ENCODE peak calls at places on chromosomes 11 and 22, in five cellular contexts. E is lower lobe of right lung, B is mesenchymal stem cell, M is right atrium auricular region, N is adrenal gland. P is an unnamed sample. For H3K4me1 and H3K27me3, the result is how much of the 10 kb centered on the place peaks cover.

GRCh38 chr11:75894036-75894585 is 79.1 kb downstream of the UVRAG start:
- DNase-seq in N (no peak), B (no peak), M (no peak), E (no peak), P (no peak)

GRCh38 chr22:39297490-39298193 is 21.8 kb downstream of the RPL3 start:
- DNase-seq in N (no peak), B (peak), E (no peak), M (no peak), P (no peak)

GRCh38 chr11:70305501-70305900 is 35.0 kb downstream of the PPFIA1 start:
- DNase-seq in E (no peak), B (no peak), N (no peak), M (no peak), P (no peak)

GRCh38 chr11:27215471-27216267 is 147.3 kb downstream of the CCDC34 start:
- DNase-seq in M (no peak), B (no peak), N (peak), E (peak), P (no peak)

GRCh38 chr11:122733301-122733686 is 77.8 kb downstream of the UBASH3B start:
- DNase-seq in E (peak), N (no peak), M (peak), B (peak), P (no peak)

GRCh38 chr22:24582111-24582814 is 10.6 kb downstream of the LRRC75B start:
- DNase-seq in B (no peak), N (no peak), M (no peak), E (no peak), P (no peak)

GRCh38 chr11:96567193-96567592 is 177.4 kb downstream of the JRKL start:
- DNase-seq in E (no peak), M (no peak), N (no peak), B (peak), P (no peak)

GRCh38 chr11:70074701-70075100 is 3.4 kb upstream of the ANO1 start:
- DNase-seq in B (no peak), N (no peak), E (no peak), M (no peak), P (no peak)

GRCh38 chr11:83007909-83008580 is 63.7 kb downstream of the RAB30 start:
- DNase-seq in B (peak), E (peak), M (peak), N (peak), P (no peak)

GRCh38 chr22:24812950-24813349 is 6.9 kb downstream of the SGSM1 start:
- DNase-seq in M (no peak), E (no peak), N (no peak), B (no peak), P (no peak)

GRCh38 chr11:134340354-134340964 is 8.7 kb downstream of the GLB1L2 start:
- DNase-seq in B (no peak), E (no peak), N (no peak), M (no peak), P (no peak)

GRCh38 chr11:72591785-72592490 is 82.3 kb downstream of the PDE2A start:
- DNase-seq in M (no peak), N (no peak), E (no peak), B (no peak), P (no peak)

GRCh38 chr11:69052343-69053168 is 3.8 kb downstream of the TPCN2 start:
- DNase-seq in B (no peak), M (no peak), N (no peak), E (no peak), P (no peak)

GRCh38 chr22:19114984-19115552 is 7.1 kb downstream of the DGCR2 start:
- DNase-seq in E (no peak), M (no peak), N (peak), B (no peak), P (no peak)

GRCh38 chr11:73219396-73220285 is 1.6 kb downstream of the P2RY2 start:
- DNase-seq in B (no peak), E (peak), M (no peak), N (no peak), P (no peak)

GRCh38 chr22:39288135-39288898 is 31.1 kb downstream of the RPL3 start:
- DNase-seq in E (no peak), N (no peak), M (no peak), B (peak), P (no peak)

GRCh38 chr11:59753650-59754493 is 1.3 kb upstream of the STX3 start:
- DNase-seq in E (peak), N (peak), M (peak), B (peak), P (peak)

GRCh38 chr11:43579171-43579918 is 101.2 kb upstream of the HSD17B12 start:
- DNase-seq in M (no peak), E (no peak), N (no peak), B (peak), P (no peak)

GRCh38 chr11:43021466-43021865 is 290.3 kb upstream of the API5 start:
- DNase-seq in N (no peak), E (no peak), M (no peak), B (no peak), P (no peak)

GRCh38 chr11:1302461-1303073 is 6.9 kb downstream of the TOLLIP start:
- DNase-seq in N (no peak), E (no peak), M (peak), B (no peak), P (no peak)

GRCh38 chr11:1300569-1301187 is 8.8 kb downstream of the TOLLIP start:
- DNase-seq in E (peak), N (no peak), B (no peak), M (no peak), P (no peak)

GRCh38 chr11:1303196-1303821 is 6.1 kb downstream of the TOLLIP start:
- DNase-seq in B (no peak), M (peak), E (peak), N (no peak), P (no peak)

GRCh38 chr11:1301220-1302000 is 8.0 kb downstream of the TOLLIP start:
- DNase-seq in E (no peak), N (no peak), M (no peak), B (no peak), P (no peak)

GRCh38 chr11:1302041-1302460 is 7.4 kb downstream of the TOLLIP start:
- DNase-seq in M (no peak), N (no peak), E (no peak), B (no peak), P (no peak)
- H3K4me1 ChIP-seq in M (half or more), N (under half), E (half or more), B (half or more), P (under half)

GRCh38 chr22:41923595-41924276 is 2.9 kb downstream of the TNFRSF13C start:
- DNase-seq in M (no peak), B (no peak), N (no peak), E (no peak), P (no peak)
- H3K4me3 ChIP-seq in M (no peak), B (no peak), N (no peak), E (no peak), P (no peak)

DNA sequence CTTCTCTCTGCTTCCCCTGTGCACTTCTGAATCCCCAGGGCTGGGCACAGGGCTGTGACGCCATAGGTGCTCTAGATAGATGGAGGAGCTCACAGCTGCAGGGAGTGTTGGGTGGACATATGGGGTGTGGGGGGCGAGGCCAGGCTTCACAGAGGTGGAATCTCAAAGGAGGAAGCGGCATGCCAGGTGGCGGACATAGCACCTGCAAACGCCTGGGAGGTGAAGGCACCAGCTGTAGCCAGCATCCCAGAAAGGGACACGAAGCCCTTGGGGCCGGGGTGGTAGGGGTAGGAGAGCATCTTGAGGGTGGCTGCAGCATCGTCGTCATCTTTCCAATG is 14.6 kb upstream of the KCNQ1OT1 start:
- DNase-seq in M (no peak), B (no peak), E (no peak), N (no peak), P (no peak)
- H3K27me3 ChIP-seq in M (under half), B (half or more), E (under half), N (under half), P (under half)

GRCh38 chr11:65612691-65613090 is 1.3 kb downstream of the MAP3K11 start:
- DNase-seq in E (no peak), M (no peak), N (no peak), B (no peak), P (no peak)

GRCh38 chr11:65615229-65615949 is at the start of gene PCNX3:
- DNase-seq in E (peak), M (peak), B (peak), N (peak), P (peak)

GRCh38 chr11:65611758-65612603 is 2.0 kb downstream of the MAP3K11 start:
- DNase-seq in M (no peak), B (peak), E (no peak), N (no peak), P (no peak)

GRCh38 chr11:65611028-65611757 is 2.8 kb downstream of the MAP3K11 start:
- DNase-seq in B (no peak), N (peak), M (no peak), E (peak), P (no peak)

DNA sequence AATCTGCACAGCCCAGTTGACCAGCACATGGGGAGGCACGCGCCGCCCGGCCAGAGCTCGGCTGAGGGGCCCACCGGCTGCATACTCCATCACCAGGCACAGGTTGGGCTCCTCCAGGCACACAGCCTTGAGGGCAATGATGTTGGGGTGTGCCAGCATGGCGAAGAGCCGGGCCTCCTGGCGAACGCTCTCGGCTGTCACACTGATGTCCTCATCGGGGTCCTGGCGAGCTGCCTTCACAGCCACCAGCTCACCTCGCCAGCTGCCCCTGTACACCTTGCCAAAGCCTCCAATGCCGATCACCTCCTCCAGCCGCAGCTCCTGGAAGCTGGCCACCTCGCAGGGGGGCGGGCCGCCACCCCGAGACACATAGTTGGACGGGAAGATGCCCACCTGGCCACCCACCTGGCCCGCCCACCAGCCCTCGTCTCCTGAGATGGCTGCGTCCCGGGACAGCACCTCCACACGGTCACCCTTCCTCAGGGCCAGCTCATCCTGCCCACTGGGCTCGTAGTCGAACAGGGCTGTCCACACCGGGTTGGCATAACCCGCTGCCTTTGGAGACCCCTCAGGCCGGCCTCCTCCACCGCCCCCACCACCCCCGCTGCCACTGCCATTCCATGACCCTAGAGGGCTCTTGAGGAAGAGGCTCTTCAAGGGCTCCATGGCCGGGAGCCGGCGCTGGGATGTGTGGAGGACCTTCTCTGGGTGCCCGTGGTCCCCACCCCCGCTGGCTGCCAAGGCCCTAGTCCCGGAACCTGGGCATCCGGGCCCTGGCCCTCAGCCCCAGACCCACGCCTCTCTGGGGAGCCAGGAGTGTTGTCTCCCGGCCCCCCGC is 711 bp downstream of the MAP3K11 start:
- DNase-seq in B (no peak), N (peak), M (no peak), E (peak), P (no peak)
- H3K4me1 ChIP-seq in B (under half), N (half or more), M (half or more), E (half or more), P (under half)

GRCh38 chr11:109697140-109697843 is 275.3 kb downstream of the C11orf87 start:
- DNase-seq in B (peak), M (no peak), E (no peak), N (no peak), P (peak)
- H3K4me3 ChIP-seq in B (no peak), M (no peak), E (no peak), N (no peak), P (no peak)

DNA sequence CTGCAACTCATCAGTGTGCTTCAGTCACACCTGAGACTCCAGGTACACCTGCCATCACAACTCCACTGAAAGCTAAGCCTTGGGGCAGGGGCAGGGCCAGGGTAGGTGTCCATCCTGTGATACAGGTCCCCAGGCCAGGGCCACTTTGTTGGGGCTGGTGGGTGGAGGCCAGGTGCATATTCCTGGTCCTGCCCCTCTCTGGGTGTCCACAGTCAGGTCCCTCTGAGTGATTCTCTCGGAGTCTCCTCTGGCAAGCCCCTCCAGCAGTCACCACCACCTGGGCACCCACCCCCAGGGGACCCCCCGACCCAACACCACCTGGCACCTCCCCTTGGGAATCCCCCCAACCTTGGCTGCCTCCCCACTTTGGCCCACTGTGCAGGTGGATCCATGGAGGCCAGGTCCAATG is 9.5 kb upstream of the ACR start:
- DNase-seq in B (no peak), N (no peak), M (no peak), E (peak), P (no peak)
- H3K27me3 ChIP-seq in B (under half), N (under half), M (under half), E (under half), P (under half)

P was measured in iPS DF 6.9.